ENCODE peak calls at places on chromosomes 12 and 14, in four cellular contexts. R, D, N and W are unnamed samples.

GRCh38 chr14:32764131-32764530 is 174.5 kb upstream of the NPAS3 start:
- DNase-seq in D (no peak), R (peak), N (no peak), W (no peak)

GRCh38 chr14:64736271-64737131 is 32.3 kb downstream of the PLEKHG3 start:
- DNase-seq in N (peak), D (no peak), R (no peak), W (peak)

GRCh38 chr12:103505371-103506236 is 9.8 kb upstream of the C12orf42 start:
- DNase-seq in D (no peak), R (peak), N (no peak), W (no peak)

GRCh38 chr12:19198272-19198671 is 68.7 kb downstream of the PLEKHA5 start:
- DNase-seq in D (peak), R (peak), N (no peak), W (no peak)

GRCh38 chr12:132484891-132485441 is 5.0 kb upstream of the FBRSL1 start:
- DNase-seq in D (no peak), N (peak), R (no peak), W (peak)

GRCh38 chr12:916240-916639 is 33.3 kb downstream of the RAD52 start:
- DNase-seq in D (no peak), R (no peak), N (no peak), W (no peak)

GRCh38 chr12:52043386-52044212 is 7.6 kb upstream of the NR4A1 start:
- DNase-seq in D (peak), N (peak), R (no peak), W (peak)

GRCh38 chr12:65055874-65056273 is 65.2 kb downstream of the WIF1 start:
- DNase-seq in D (no peak), R (no peak), N (no peak), W (no peak)

GRCh38 chr12:84920331-84920730 is 7.7 kb upstream of the SLC6A15 start:
- DNase-seq in N (no peak), R (peak), D (peak), W (no peak)

GRCh38 chr12:119593578-119594398 is at the start of gene TMEM233:
- DNase-seq in D (peak), R (peak), N (peak), W (no peak)

GRCh38 chr12:63869656-63870055 is 25.2 kb downstream of the SRGAP1 start:
- DNase-seq in N (no peak), D (no peak), R (no peak), W (no peak)

GRCh38 chr12:48988030-48988649 is 10.0 kb downstream of the WNT1 start:
- DNase-seq in R (no peak), N (peak), D (peak), W (peak)

GRCh38 chr14:89720076-89720687 is 234.3 kb downstream of the EFCAB11 start:
- DNase-seq in R (no peak), N (no peak), D (no peak), W (no peak)

DNA sequence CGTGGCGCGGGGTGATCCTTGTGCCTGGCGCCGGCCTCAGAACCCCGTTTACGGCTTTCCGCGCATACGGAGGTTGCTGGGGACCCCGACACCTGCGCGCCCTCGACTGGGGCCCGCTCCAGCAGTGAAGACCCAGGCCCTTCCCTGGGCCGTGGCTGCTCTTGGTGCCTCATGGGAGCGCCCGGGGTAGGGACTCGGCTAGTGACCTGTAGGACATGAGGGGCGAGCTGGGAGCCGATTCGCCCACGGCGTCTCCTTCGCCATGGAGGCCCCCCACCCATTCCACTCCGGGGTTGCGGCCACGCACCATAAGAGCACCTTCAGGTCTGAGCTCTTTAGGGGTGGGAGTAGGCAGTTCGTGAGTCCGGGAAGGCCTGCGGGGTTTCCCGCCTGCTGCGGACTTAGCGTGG is 14.2 kb upstream of the PAX9 start:
- DNase-seq in D (no peak), N (no peak), R (no peak), W (no peak)
- H3K4me3 ChIP-seq in D (no peak), N (peak), R (peak), W (peak)

DNA sequence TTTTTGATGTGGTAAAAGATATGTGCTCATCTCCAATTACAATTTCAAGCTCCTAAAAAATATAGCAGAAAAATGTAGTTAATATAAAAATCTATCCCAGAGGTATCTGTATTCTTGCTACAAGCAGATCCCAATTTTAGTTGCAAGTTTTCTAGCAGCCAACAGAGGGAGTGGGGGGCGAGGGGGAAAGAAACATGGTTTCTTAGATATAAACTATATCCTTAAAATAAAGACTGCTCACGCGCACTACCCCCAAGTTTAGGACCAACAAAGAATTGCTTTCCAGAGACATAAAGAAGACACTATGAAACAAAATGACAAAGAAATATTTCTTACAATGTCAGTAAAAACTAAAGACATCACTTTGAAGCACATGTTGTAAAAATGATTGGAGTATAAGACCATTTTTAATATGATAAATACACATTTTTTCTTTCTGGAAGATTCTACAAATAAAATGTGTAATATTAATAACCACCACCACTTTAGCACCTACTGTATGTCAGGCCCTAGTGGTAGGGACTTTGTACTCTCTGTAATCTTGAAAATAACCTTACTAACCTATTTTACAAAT is 5.4 kb downstream of the MAGOHB start:
- DNase-seq in N (no peak), R (peak), D (no peak), W (no peak)
- TF ChIP-seq CTCF in N (peak), R (peak), D (peak), W (no peak)

DNA sequence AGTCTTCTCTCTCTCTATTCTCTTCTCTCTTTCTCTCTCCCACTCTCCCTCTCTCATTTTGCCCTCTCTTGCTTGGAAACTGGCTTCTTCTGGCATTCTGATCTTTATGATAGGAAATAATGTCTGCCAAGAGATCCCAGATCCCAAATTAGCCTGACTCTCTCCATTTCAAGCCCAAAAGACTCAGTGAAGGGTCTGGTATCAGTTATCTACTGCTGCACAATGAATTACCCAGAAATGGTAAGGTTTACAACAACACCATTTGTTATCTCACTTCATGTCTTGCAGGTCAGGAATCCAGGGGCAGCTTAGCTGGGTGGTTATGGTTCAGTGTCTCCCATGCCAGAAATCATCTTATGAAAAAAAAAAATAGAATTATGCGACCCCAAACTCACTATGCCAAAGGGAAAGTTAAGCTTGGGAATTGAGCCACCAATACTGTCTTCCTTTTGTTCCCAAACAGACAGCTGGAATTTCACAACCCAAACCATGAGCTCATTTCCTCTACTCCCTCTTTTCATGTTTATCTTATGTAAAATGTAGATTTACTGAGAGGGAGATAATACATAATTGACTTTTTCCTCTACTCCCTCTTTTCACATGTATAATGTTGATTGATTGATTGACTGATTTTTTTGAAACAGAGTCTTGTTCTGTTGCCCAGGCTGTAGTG is 67.8 kb upstream of the FICD start:
- DNase-seq in R (no peak), D (peak), N (no peak), W (no peak)
- H3K4me3 ChIP-seq in R (no peak), D (no peak), N (no peak), W (no peak)

DNA sequence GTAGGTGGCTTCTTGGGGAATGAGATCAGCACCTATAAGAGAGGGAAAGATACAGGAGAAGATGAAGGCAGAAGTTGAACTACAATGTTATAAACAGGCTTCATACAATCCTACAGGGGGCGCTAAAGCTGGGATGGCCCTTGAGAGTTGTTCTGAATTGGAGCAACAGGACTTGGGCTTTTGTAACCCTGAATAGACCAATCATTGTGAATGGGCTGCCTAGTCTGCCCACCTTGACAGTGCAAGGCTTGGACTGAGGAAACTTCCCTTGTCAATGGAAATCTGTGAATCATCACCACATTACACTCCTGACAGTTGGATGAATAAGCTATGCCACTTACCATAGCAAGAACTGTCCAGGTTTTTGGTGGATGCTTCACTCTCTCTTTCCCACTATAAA is 306.1 kb downstream of the KCNC2 start:
- DNase-seq in D (no peak), R (peak), N (no peak), W (no peak)
- TF ChIP-seq CTCF in D (no peak), R (no peak), N (no peak), W (no peak)

DNA sequence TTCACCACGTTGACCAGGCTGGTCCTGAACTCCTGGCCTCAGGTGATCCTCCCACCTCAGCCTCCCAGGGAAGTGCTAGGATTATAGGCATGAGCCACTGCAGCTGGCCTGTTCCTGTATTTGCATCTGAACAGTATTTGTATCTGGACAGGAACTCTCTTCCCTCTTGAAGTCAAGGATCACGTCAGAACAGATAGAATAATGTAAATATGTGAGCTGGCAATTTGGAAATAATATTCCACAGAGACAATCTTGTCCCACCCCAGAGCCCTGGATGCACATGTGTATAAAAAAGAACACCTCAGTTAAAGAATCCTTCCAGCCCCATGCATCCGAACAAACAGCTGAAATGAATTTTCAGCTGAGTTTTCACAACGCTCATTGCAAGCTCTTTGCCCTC is 118.3 kb downstream of the VEZT start:
- DNase-seq in D (no peak), R (no peak), N (no peak), W (no peak)
- H3K4me3 ChIP-seq in D (no peak), R (peak), N (peak), W (no peak)

DNA sequence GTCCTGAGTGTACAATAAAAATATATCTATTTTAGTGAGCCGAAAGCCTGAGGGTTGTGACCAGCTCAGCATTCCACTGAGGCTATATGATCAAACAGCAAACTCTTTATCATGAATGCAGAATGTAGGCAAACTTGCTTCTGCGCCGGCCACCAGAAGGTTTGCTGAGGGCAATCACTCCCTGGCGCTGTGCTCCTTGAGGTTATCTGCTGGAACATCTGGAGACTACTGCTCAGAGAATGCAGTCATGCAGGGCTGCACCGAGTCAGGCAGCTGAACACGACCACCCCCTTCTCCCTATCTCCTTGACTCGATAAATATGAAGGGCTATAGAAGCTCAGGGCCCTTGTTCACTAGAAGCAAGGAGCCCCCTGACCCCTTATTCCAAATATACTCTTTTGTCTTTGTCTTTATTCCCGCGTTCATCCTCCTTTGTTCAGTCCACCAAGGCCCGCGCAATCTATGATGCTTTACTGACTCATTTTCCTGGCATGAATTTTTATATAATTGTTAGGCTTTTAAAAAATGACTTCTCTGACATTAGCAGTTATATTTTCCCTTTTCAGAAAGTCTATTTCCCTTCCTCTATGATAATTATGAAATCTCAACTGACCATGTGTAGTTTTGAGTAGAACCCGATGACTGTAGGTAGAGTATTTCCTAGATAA is 1089.3 kb downstream of the SLC16A7 start:
- DNase-seq in D (no peak), R (no peak), N (no peak), W (no peak)
- TF ChIP-seq CTCF in D (no peak), R (no peak), N (no peak), W (no peak)

GRCh38 chr12:8145754-8146415 is 10.9 kb upstream of the ZNF705A start:
- DNase-seq in D (peak), R (peak), N (peak), W (peak)

DNA sequence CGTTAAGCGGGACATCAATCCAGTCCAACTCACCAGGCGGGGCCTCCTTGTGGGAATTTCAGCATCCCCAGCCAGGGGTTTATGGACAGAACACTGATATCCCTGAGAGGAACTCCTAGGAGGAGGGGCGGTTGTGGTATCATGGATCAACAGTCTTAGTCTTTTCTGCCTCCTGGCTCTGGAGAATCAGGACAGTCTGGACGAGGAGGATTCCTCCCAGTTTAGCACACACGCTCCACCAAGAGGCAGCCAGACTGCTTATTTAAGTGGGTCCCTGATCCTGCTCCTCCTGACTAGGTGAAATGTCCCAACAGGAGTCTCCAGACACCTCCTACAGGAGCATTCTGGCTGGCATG is 10.4 kb upstream of the ZNF705A start:
- DNase-seq in D (no peak), N (no peak), R (no peak), W (no peak)
- H3K4me3 ChIP-seq in D (peak), N (peak), R (peak), W (no peak)

DNA sequence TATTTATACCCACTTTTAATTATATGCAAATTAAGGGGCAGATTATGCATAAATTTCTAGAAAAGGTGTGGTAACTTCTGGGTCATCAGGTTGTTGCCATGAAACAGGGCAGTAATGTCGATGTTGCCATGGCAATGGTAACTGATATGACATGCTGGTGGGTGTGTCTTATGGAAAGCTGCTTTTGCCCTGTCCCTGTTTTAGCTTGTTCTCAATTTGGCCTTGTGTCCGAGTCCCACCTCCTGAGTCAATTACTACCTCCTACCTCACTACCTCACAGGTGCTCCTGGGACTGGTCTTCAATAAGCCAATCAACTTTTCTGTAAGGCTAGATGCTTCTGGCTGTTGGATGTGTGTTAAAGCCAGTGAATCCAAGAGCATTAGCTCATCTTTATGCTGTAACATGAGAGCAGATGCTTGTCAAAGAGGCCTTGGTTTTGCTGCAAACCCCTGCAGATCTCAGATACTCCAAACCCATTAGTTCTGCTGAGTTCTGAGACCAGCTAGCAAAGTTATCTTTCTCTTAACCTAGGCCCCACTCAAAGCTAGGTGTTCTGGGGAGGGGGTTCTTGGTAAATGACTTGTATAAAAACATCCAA is 61.2 kb downstream of the PPM1A start:
- DNase-seq in D (no peak), N (no peak), R (no peak), W (no peak)
- TF ChIP-seq CTCF in D (no peak), N (no peak), R (no peak), W (no peak)

DNA sequence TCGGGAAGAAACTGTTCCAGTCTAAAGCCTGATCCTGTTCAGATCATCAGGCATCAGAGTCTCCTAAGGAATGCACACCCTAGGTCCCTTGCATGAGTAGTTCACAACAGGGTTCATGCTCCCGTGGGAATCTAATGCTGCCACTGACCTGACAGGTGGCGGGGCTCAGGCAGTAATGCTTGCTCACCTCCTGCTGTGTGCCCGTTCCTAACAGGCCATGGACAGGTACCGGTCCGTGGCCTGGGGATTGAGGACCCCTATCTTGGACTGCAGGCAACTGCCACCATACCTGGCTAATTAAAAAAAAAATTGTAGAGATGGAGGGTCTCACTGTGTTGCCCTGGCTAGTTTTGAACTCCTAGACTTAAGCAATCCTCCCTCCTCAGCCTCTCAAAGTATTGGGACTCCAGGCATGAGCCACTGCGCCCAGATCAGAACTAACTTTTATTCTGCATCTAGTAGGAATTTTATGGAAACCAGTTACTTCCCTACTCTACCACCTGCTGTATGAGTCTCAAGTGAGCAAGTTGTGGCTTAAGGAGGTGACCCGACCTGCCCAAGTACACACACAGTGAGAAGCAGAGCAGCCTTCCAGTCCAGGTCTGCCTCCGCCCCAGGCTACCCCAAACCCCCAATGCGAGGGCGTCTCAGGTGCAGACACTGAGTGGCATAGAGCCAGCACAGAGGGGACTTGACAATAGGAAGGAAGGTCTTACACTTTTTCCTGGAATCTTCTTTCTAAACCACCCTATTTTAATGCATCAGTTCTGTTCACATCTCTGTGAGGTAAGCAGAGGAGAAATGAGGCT is 2.5 kb upstream of the PAPLN start:
- DNase-seq in N (no peak), D (no peak), R (no peak), W (no peak)
- H3K4me3 ChIP-seq in N (no peak), D (no peak), R (no peak), W (no peak)